ENCODE peak calls at places on chromosome 11, in seven cellular contexts. Y is kidney, L is GM13977, U is esophagus squamous epithelium, K is GM10248, S is coronary artery, V is GM12865. T is an unnamed sample.

GRCh38 chr11:111775024-111775710 is 9.0 kb upstream of the PPP2R1B start:
- DNase-seq in Y (no peak), L (no peak), U (no peak), K (no peak), S (peak; percentile 78), V (no peak), T (no peak)

GRCh38 chr11:126500981-126501380 is 145.5 kb downstream of the ST3GAL4 start:
- DNase-seq in Y (no peak), L (no peak), U (no peak), K (no peak), S (no peak), V (no peak), T (no peak)

GRCh38 chr11:59857444-59858434 is 8.5 kb downstream of the TCN1 start:
- DNase-seq in Y (no peak), L (no peak), U (no peak), K (no peak), S (no peak), V (no peak), T (no peak)

GRCh38 chr11:60183595-60184201 is 815 bp upstream of the MS4A6A start:
- DNase-seq in Y (no peak), L (no peak), U (no peak), K (no peak), S (no peak), V (no peak), T (no peak)

GRCh38 chr11:78202733-78203167 is 14.0 kb downstream of the USP35 start:
- DNase-seq in Y (no peak), L (no peak), U (no peak), K (no peak), S (no peak), V (peak; percentile 22), T (no peak)

GRCh38 chr11:45887587-45887986 is 2.1 kb downstream of the MAPK8IP1 start:
- DNase-seq in Y (peak; percentile 48), L (no peak), U (no peak), K (no peak), S (no peak), V (no peak), T (no peak)

GRCh38 chr11:3635641-3636375 is 6.0 kb downstream of the ART5 start:
- DNase-seq in Y (no peak), L (no peak), U (no peak), K (no peak), S (no peak), V (no peak), T (no peak)

GRCh38 chr11:130604606-130605005 is 156.2 kb downstream of the ADAMTS15 start:
- DNase-seq in Y (no peak), L (no peak), U (no peak), K (no peak), S (no peak), V (no peak), T (no peak)

GRCh38 chr11:118939948-118940598 is 14.3 kb upstream of the BCL9L start:
- DNase-seq in Y (peak; percentile 76), L (no peak), U (no peak), K (peak; percentile 70), S (no peak), V (peak; percentile 68), T (no peak)

GRCh38 chr11:11841605-11842425 is at the start of gene USP47:
- DNase-seq in Y (peak; percentile 96), L (peak; percentile 84), U (peak; percentile 32), K (peak; percentile 87), S (peak; percentile 88), V (peak; percentile 94), T (peak; percentile 28)

GRCh38 chr11:30210357-30210756 is 20.5 kb upstream of the FSHB start:
- DNase-seq in Y (no peak), L (no peak), U (no peak), K (no peak), S (no peak), V (peak; percentile 39), T (no peak)